ENCODE peak calls at places on chromosomes 3 and 15, in eight cellular contexts. T is NCI-H345; S is T-helper 17 cell; M is Panc1; L is endothelial cell; F is stimulated activated CD4-positive, alpha-beta T cell treated with anti-CD3 and anti-CD28 coated beads, Interleukin-4, amount 100 ng/mL, for 24 hours; E is fibroblast of villous mesenchyme; Y is stimulated activated CD8-positive, alpha-beta memory T cell treated with anti-CD3 and anti-CD28 coated beads, Interleukin-7, amount 100 ng/mL, for 4 hours. O is an unnamed sample.

GRCh38 chr15:89035658-89036057 is 52.6 kb upstream of the ABHD2 start:
- DNase-seq in T (no peak), S (no peak), M (no peak), L (no peak), F (no peak), E (no peak), Y (no peak), O (no peak)

GRCh38 chr3:178672263-178672662 is 136.0 kb downstream of the KCNMB2 start:
- DNase-seq in T (no peak), S (no peak), M (no peak), L (no peak), F (no peak), E (no peak), Y (no peak), O (no peak)

GRCh38 chr15:29337156-29337959 is 67.7 kb upstream of the NSMCE3 start:
- DNase-seq in T (no peak), S (no peak), M (no peak), L (no peak), F (no peak), E (no peak), Y (no peak), O (no peak)

GRCh38 chr3:170858599-170858998 is 11.4 kb downstream of the RPL22L1 start:
- DNase-seq in T (no peak), S (no peak), M (no peak), L (no peak), F (no peak), E (no peak), Y (no peak), O (no peak)

GRCh38 chr3:178350763-178351162 is 185.5 kb upstream of the KCNMB2 start:
- DNase-seq in T (no peak), S (no peak), M (no peak), L (no peak), F (no peak), E (peak; percentile 52), Y (no peak), O (no peak)

GRCh38 chr3:160331127-160331937 is 67.7 kb downstream of the IFT80 start:
- DNase-seq in T (no peak), S (no peak), M (peak; percentile 56), L (no peak), F (no peak), E (peak; percentile 87), Y (no peak), O (no peak)

GRCh38 chr3:154904328-154904727 is 175.8 kb upstream of the MME start:
- DNase-seq in T (no peak), S (no peak), M (no peak), L (no peak), F (no peak), E (peak; percentile 44), Y (no peak), O (no peak)

GRCh38 chr15:72116680-72117447 is 1.1 kb downstream of the MYO9A start:
- DNase-seq in T (peak; percentile 12), S (no peak), M (no peak), L (peak; percentile 16), F (no peak), E (peak; percentile 47), Y (peak; percentile 10), O (no peak)

GRCh38 chr3:49872801-49873281 is 3.1 kb upstream of the CAMKV start:
- DNase-seq in T (no peak), S (peak; percentile 34), M (no peak), L (no peak), F (no peak), E (no peak), Y (no peak), O (no peak)

GRCh38 chr3:183524476-183524875 is 31.0 kb downstream of the KLHL6 start:
- DNase-seq in T (no peak), S (no peak), M (no peak), L (no peak), F (no peak), E (no peak), Y (no peak), O (no peak)

GRCh38 chr3:144295619-144296018 is 324.0 kb downstream of the DIPK2A start:
- DNase-seq in T (no peak), S (no peak), M (no peak), L (no peak), F (no peak), E (no peak), Y (no peak), O (no peak)

O was measured in NCI-H2081 treated with DMSO at 0.1 percent for 48 hours.